ENCODE peak calls at places on chromosomes 3 and 15, in five cellular contexts. S is foreskin fibroblast, A is GM10248, G is mesothelial cell of epicardium, C is Peyer's patch. D is an unnamed sample.

GRCh38 chr3:172965256-172965655 is 175.8 kb downstream of the SPATA16 start:
- DNase-seq in S (peak; percentile 26), A (no peak), G (no peak), C (no peak), D (no peak)

GRCh38 chr3:64224826-64225606 is at the start of gene PRICKLE2:
- DNase-seq in S (peak; percentile 94), A (peak; percentile 46), G (no peak), C (peak; percentile 70), D (peak; percentile 25)

GRCh38 chr15:31405200-31405929 is 78.7 kb downstream of the KLF13 start:
- DNase-seq in S (no peak), A (no peak), G (no peak), C (no peak), D (no peak)

GRCh38 chr3:122394173-122394572 is 10.2 kb downstream of the FAM162A start:
- DNase-seq in S (no peak), A (no peak), G (no peak), C (no peak), D (no peak)

GRCh38 chr3:111924283-111924682 is 54.5 kb upstream of the ABHD10 start:
- DNase-seq in S (no peak), A (no peak), G (no peak), C (peak; percentile 48), D (no peak)

GRCh38 chr3:58035512-58035867 is 27.3 kb downstream of the FLNB start:
- DNase-seq in S (no peak), A (no peak), G (no peak), C (no peak), D (no peak)

GRCh38 chr3:108090066-108090700 is 648 bp downstream of the CD47 start:
- DNase-seq in S (peak; percentile 17), A (peak; percentile 40), G (no peak), C (peak; percentile 69), D (peak; percentile 55)

GRCh38 chr3:99638244-99638948 is at the start of gene COL8A1:
- DNase-seq in S (peak; percentile 79), A (no peak), G (peak; percentile 48), C (no peak), D (no peak)

GRCh38 chr15:49082960-49083359 is 36.7 kb upstream of the SECISBP2L start:
- DNase-seq in S (peak; percentile 79), A (no peak), G (no peak), C (no peak), D (no peak)

GRCh38 chr3:148998715-148999413 is 7.5 kb downstream of the GYG1 start:
- DNase-seq in S (no peak), A (no peak), G (no peak), C (no peak), D (no peak)

GRCh38 chr3:126014252-126014651 is 45.3 kb downstream of the ROPN1B start:
- DNase-seq in S (peak; percentile 54), A (no peak), G (no peak), C (no peak), D (peak; percentile 6)

GRCh38 chr3:127037021-127037400 is 54.1 kb downstream of the PLXNA1 start:
- DNase-seq in S (no peak), A (no peak), G (no peak), C (no peak), D (no peak)

GRCh38 chr3:62502315-62503300 is 129.3 kb upstream of the FEZF2 start:
- DNase-seq in S (no peak), A (no peak), G (no peak), C (no peak), D (no peak)

GRCh38 chr3:164641071-164641470 is 437.2 kb downstream of the SI start:
- DNase-seq in S (no peak), A (no peak), G (no peak), C (no peak), D (no peak)

GRCh38 chr15:100766225-100767001 is 113.2 kb upstream of the ALDH1A3 start:
- DNase-seq in S (no peak), A (peak; percentile 10), G (peak; percentile 53), C (peak; percentile 35), D (peak; percentile 18)

GRCh38 chr3:158961497-158961896 is 159.6 kb downstream of the MFSD1 start:
- DNase-seq in S (no peak), A (no peak), G (no peak), C (no peak), D (no peak)

GRCh38 chr3:104628185-104628789 is 738.4 kb upstream of the ALCAM start:
- DNase-seq in S (peak; percentile 39), A (peak; percentile 37), G (no peak), C (no peak), D (peak; percentile 51)

GRCh38 chr3:140529096-140529495 is 148.8 kb upstream of the TRIM42 start:
- DNase-seq in S (peak; percentile 1), A (no peak), G (no peak), C (no peak), D (no peak)

GRCh38 chr3:42711491-42712343 is 9.1 kb upstream of the HHATL start:
- DNase-seq in S (no peak), A (no peak), G (peak; percentile 33), C (peak; percentile 32), D (no peak)

GRCh38 chr3:29694331-29694730 is 413.5 kb downstream of the RBMS3 start:
- DNase-seq in S (no peak), A (no peak), G (no peak), C (no peak), D (no peak)

GRCh38 chr3:194986208-194987043 is 284.5 kb downstream of the XXYLT1 start:
- DNase-seq in S (no peak), A (no peak), G (peak; percentile 21), C (no peak), D (no peak)

GRCh38 chr15:56491110-56491722 is 26.3 kb upstream of the MNS1 start:
- DNase-seq in S (peak; percentile 56), A (peak; percentile 73), G (peak; percentile 69), C (peak; percentile 87), D (peak; percentile 71)

GRCh38 chr15:72304596-72304995 is 15.4 kb downstream of the CELF6 start:
- DNase-seq in S (no peak), A (no peak), G (no peak), C (peak; percentile 15), D (no peak)

GRCh38 chr3:177982034-177982433 is 554.2 kb upstream of the KCNMB2 start:
- DNase-seq in S (no peak), A (no peak), G (no peak), C (no peak), D (no peak)

GRCh38 chr3:7285502-7285901 is 424.6 kb downstream of the GRM7 start:
- DNase-seq in S (no peak), A (no peak), G (no peak), C (no peak), D (no peak)

GRCh38 chr3:48186993-48187578 is 1.1 kb downstream of the CDC25A start:
- DNase-seq in S (peak; percentile 18), A (no peak), G (no peak), C (no peak), D (no peak)

GRCh38 chr3:179269152-179269707 is 18.3 kb upstream of the KCNMB3 start:
- DNase-seq in S (no peak), A (no peak), G (no peak), C (no peak), D (no peak)

GRCh38 chr3:179276743-179277142 is 25.8 kb upstream of the KCNMB3 start:
- DNase-seq in S (no peak), A (no peak), G (no peak), C (no peak), D (no peak)

GRCh38 chr3:179276001-179276400 is 25.1 kb upstream of the KCNMB3 start:
- DNase-seq in S (no peak), A (no peak), G (no peak), C (no peak), D (no peak)

GRCh38 chr3:179268400-179269051 is 17.6 kb upstream of the KCNMB3 start:
- DNase-seq in S (no peak), A (no peak), G (no peak), C (no peak), D (no peak)

GRCh38 chr3:179272385-179272784 is 21.5 kb upstream of the KCNMB3 start:
- DNase-seq in S (peak; percentile 7), A (no peak), G (no peak), C (no peak), D (no peak)
- TF ChIP-seq CTCF in S (no peak), A (no peak), G (no peak), C (no peak), D (no peak)

GRCh38 chr15:44738340-44738984 is 2.1 kb downstream of the TRIM69 start:
- DNase-seq in S (no peak), A (peak; percentile 52), G (no peak), C (no peak), D (peak; percentile 58)
- TF ChIP-seq CTCF in S (peak; percentile 65), A (peak; percentile 63), G (peak; percentile 49), C (peak; percentile 81), D (peak; percentile 41)

DNA sequence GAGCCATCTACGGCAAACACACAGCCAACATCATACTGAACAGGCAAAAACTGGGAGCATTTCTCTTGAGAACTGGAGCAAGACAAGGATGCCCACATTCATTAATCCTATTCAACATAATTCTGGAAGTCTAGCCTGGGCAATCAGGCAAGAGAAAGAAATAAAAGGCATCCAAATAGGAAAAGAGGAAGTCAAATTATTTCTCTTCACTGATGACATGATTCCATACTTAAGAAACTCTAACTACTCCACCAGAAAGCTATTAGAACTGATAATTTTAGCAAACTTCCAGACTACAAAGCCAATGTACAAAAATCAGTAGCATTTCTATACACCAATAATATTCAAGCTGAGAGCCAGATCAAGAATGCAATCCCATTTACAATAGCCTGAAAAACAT is 17.3 kb upstream of the ENTPD3 start:
- DNase-seq in S (no peak), A (no peak), G (no peak), C (no peak), D (no peak)
- TF ChIP-seq CTCF in S (no peak), A (no peak), G (no peak), C (no peak), D (no peak)

GRCh38 chr3:129228891-129229585 is 20.4 kb upstream of the COPG1 start:
- DNase-seq in S (peak; percentile 84), A (no peak), G (no peak), C (no peak), D (no peak)
- TF ChIP-seq CTCF in S (no peak), A (no peak), G (no peak), C (no peak), D (no peak)

DNA sequence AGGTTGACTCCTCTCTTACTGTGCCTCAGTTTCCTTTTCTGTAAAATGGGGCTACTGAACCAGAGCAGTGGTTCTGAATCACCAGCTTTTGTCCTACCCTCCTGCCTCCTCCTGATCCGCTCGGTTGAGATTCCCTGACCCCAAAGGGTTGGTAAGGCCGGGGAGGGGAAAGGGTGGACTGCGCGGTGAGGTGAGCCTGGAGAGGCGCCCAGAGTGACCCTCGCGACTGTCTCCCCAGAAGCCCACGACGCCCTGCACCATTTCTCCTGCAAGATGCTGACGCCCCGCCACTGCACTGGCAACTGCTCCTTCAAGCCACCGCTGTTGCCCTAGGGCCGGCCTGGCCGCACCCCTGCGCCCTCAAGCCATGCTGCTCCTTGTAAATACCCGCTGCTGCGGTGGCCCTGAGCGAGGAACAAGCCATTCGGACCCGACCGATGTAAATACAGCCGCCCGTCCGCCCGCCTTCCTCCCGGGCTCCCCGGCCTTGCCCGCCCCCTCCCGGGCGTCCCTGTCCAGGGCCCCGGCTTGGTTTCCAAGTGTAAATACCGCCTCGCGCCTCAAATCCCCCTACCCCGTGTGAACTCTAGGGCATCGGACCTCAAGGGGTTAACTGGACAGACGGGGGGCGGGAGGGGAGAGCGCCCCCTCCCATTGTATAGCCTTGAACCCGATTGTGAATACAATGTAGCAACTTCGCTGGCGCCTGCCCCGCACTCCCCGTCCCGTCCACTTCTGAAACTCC is 6.2 kb downstream of the RNU6-1 start:
- DNase-seq in S (no peak), A (peak; percentile 76), G (no peak), C (peak; percentile 68), D (peak; percentile 79)
- TF ChIP-seq CTCF in S (peak; percentile 55), A (peak; percentile 76), G (peak; percentile 60), C (peak; percentile 49), D (peak; percentile 48)

D was measured in GM13976.